ENCODE peak calls at places on chromosomes 5 and 9, in six cellular contexts. One of them, this sample, is unnamed.

GRCh38 chr9:95087659-95088242 is 229.8 kb downstream of the FANCC start:
- DNase-seq in HFF-Myc: no peak
- DNase-seq in fibroblast of pulmonary artery: no peak
- DNase-seq in AG10803: no peak
- DNase-seq in thyroid gland: peak; percentile 93
- DNase-seq in cardiac muscle cell: no peak
- DNase-seq in this sample: no peak

GRCh38 chr5:132011561-132012384 is at the start of gene ACSL6:
- DNase-seq in fibroblast of pulmonary artery: no peak
- DNase-seq in cardiac muscle cell: no peak
- DNase-seq in AG10803: no peak
- DNase-seq in HFF-Myc: no peak
- DNase-seq in thyroid gland: peak; percentile 37
- DNase-seq in this sample: no peak

GRCh38 chr5:11182441-11183080 is 421.5 kb upstream of the DAP start:
- DNase-seq in HFF-Myc: peak; percentile 16
- DNase-seq in AG10803: peak; percentile 50
- DNase-seq in cardiac muscle cell: peak; percentile 11
- DNase-seq in thyroid gland: no peak
- DNase-seq in fibroblast of pulmonary artery: peak; percentile 31
- DNase-seq in this sample: peak; percentile 39

GRCh38 chr9:35891649-35892048 is 14.4 kb upstream of the HRCT1 start:
- DNase-seq in HFF-Myc: no peak
- DNase-seq in fibroblast of pulmonary artery: no peak
- DNase-seq in cardiac muscle cell: peak; percentile 45
- DNase-seq in thyroid gland: no peak
- DNase-seq in AG10803: peak; percentile 36
- DNase-seq in this sample: no peak

GRCh38 chr5:77558266-77558665 is 66.2 kb upstream of the WDR41 start:
- DNase-seq in cardiac muscle cell: no peak
- DNase-seq in HFF-Myc: no peak
- DNase-seq in thyroid gland: no peak
- DNase-seq in fibroblast of pulmonary artery: no peak
- DNase-seq in AG10803: no peak
- DNase-seq in this sample: no peak

GRCh38 chr5:90967443-90967842 is 408.8 kb downstream of the ADGRV1 start:
- DNase-seq in fibroblast of pulmonary artery: peak; percentile 52
- DNase-seq in HFF-Myc: no peak
- DNase-seq in cardiac muscle cell: peak; percentile 27
- DNase-seq in thyroid gland: no peak
- DNase-seq in AG10803: no peak
- DNase-seq in this sample: no peak

GRCh38 chr9:113808391-113809191 is 67.5 kb upstream of the ZNF618 start:
- DNase-seq in AG10803: peak; percentile 84
- DNase-seq in thyroid gland: peak; percentile 7
- DNase-seq in cardiac muscle cell: peak; percentile 91
- DNase-seq in fibroblast of pulmonary artery: peak; percentile 89
- DNase-seq in HFF-Myc: peak; percentile 20
- DNase-seq in this sample: peak; percentile 92

GRCh38 chr5:79181419-79182022 is 54.4 kb upstream of the JMY start:
- DNase-seq in thyroid gland: no peak
- DNase-seq in cardiac muscle cell: peak; percentile 65
- DNase-seq in fibroblast of pulmonary artery: peak; percentile 75
- DNase-seq in HFF-Myc: no peak
- DNase-seq in AG10803: peak; percentile 61
- DNase-seq in this sample: no peak

GRCh38 chr5:32100230-32100629 is 73.9 kb downstream of the GOLPH3 start:
- DNase-seq in thyroid gland: no peak
- DNase-seq in cardiac muscle cell: peak; percentile 16
- DNase-seq in fibroblast of pulmonary artery: no peak
- DNase-seq in HFF-Myc: no peak
- DNase-seq in AG10803: peak; percentile 48
- DNase-seq in this sample: no peak

GRCh38 chr9:127962278-127962677 is 18.5 kb downstream of the EEIG1 start:
- DNase-seq in HFF-Myc: no peak
- DNase-seq in AG10803: no peak
- DNase-seq in thyroid gland: no peak
- DNase-seq in cardiac muscle cell: no peak
- DNase-seq in fibroblast of pulmonary artery: no peak
- DNase-seq in this sample: no peak

GRCh38 chr5:102666164-102666951 is 88.7 kb upstream of the PAM start:
- DNase-seq in thyroid gland: no peak
- DNase-seq in fibroblast of pulmonary artery: no peak
- DNase-seq in HFF-Myc: peak; percentile 73
- DNase-seq in AG10803: peak; percentile 75
- DNase-seq in cardiac muscle cell: peak; percentile 3
- DNase-seq in this sample: peak; percentile 42

GRCh38 chr9:89604463-89605180 is at the start of gene GADD45G:
- DNase-seq in AG10803: peak; percentile 54
- DNase-seq in cardiac muscle cell: peak; percentile 87
- DNase-seq in thyroid gland: peak; percentile 95
- DNase-seq in fibroblast of pulmonary artery: peak; percentile 84
- DNase-seq in HFF-Myc: peak; percentile 30
- DNase-seq in this sample: peak; percentile 78

GRCh38 chr5:96721351-96721970 is 59.3 kb downstream of the CAST start:
- DNase-seq in thyroid gland: peak; percentile 65
- DNase-seq in AG10803: peak; percentile 71
- DNase-seq in fibroblast of pulmonary artery: peak; percentile 56
- DNase-seq in HFF-Myc: no peak
- DNase-seq in cardiac muscle cell: peak; percentile 42
- DNase-seq in this sample: peak; percentile 53

GRCh38 chr9:132000659-132001058 is 79.0 kb downstream of the MED27 start:
- DNase-seq in fibroblast of pulmonary artery: no peak
- DNase-seq in cardiac muscle cell: no peak
- DNase-seq in thyroid gland: no peak
- DNase-seq in HFF-Myc: no peak
- DNase-seq in AG10803: no peak
- DNase-seq in this sample: no peak

GRCh38 chr5:14714706-14715105 is 50.2 kb downstream of the OTULIN start:
- DNase-seq in thyroid gland: no peak
- DNase-seq in fibroblast of pulmonary artery: no peak
- DNase-seq in cardiac muscle cell: no peak
- DNase-seq in AG10803: no peak
- DNase-seq in HFF-Myc: no peak
- DNase-seq in this sample: no peak

GRCh38 chr5:43155394-43156096 is 34.8 kb downstream of the ZNF131 start:
- DNase-seq in AG10803: no peak
- DNase-seq in thyroid gland: no peak
- DNase-seq in fibroblast of pulmonary artery: no peak
- DNase-seq in cardiac muscle cell: no peak
- DNase-seq in HFF-Myc: no peak
- DNase-seq in this sample: no peak

GRCh38 chr5:18325431-18325830 is 691.2 kb downstream of the TAF11L14 start:
- DNase-seq in fibroblast of pulmonary artery: no peak
- DNase-seq in thyroid gland: no peak
- DNase-seq in cardiac muscle cell: no peak
- DNase-seq in AG10803: no peak
- DNase-seq in HFF-Myc: no peak
- DNase-seq in this sample: no peak

GRCh38 chr9:109901191-109901590 is 121.2 kb downstream of the PALM2AKAP2 start:
- DNase-seq in cardiac muscle cell: peak; percentile 53
- DNase-seq in AG10803: peak; percentile 82
- DNase-seq in fibroblast of pulmonary artery: peak; percentile 72
- DNase-seq in thyroid gland: no peak
- DNase-seq in HFF-Myc: no peak
- DNase-seq in this sample: peak; percentile 58

GRCh38 chr5:51684794-51685355 is 301.6 kb downstream of the ISL1 start:
- DNase-seq in AG10803: no peak
- DNase-seq in thyroid gland: no peak
- DNase-seq in cardiac muscle cell: no peak
- DNase-seq in HFF-Myc: no peak
- DNase-seq in fibroblast of pulmonary artery: peak; percentile 1
- DNase-seq in this sample: no peak

GRCh38 chr5:148790545-148791333 is 35.7 kb upstream of the ADRB2 start:
- DNase-seq in AG10803: no peak
- DNase-seq in thyroid gland: no peak
- DNase-seq in fibroblast of pulmonary artery: no peak
- DNase-seq in HFF-Myc: no peak
- DNase-seq in cardiac muscle cell: no peak
- DNase-seq in this sample: no peak

GRCh38 chr9:134053401-134053871 is 14.4 kb downstream of the BRD3 start:
- DNase-seq in AG10803: no peak
- DNase-seq in fibroblast of pulmonary artery: no peak
- DNase-seq in HFF-Myc: no peak
- DNase-seq in thyroid gland: peak; percentile 78
- DNase-seq in cardiac muscle cell: no peak
- DNase-seq in this sample: no peak

GRCh38 chr5:141477815-141478214 is 2.0 kb downstream of the PCDHGC3 start:
- DNase-seq in fibroblast of pulmonary artery: peak; percentile 20
- DNase-seq in AG10803: no peak
- DNase-seq in thyroid gland: no peak
- DNase-seq in HFF-Myc: no peak
- DNase-seq in cardiac muscle cell: no peak
- DNase-seq in this sample: no peak
- H3K4me3 ChIP-seq in fibroblast of pulmonary artery: peak overlapping the region; percentile 74
- H3K4me3 ChIP-seq in AG10803: peak overlapping the region; percentile 91
- H3K4me3 ChIP-seq in thyroid gland: no peak overlapping the region
- H3K4me3 ChIP-seq in HFF-Myc: peak overlapping the region; percentile 58
- H3K4me3 ChIP-seq in cardiac muscle cell: no peak overlapping the region
- H3K4me3 ChIP-seq in this sample: peak overlapping the region; percentile 93

DNA sequence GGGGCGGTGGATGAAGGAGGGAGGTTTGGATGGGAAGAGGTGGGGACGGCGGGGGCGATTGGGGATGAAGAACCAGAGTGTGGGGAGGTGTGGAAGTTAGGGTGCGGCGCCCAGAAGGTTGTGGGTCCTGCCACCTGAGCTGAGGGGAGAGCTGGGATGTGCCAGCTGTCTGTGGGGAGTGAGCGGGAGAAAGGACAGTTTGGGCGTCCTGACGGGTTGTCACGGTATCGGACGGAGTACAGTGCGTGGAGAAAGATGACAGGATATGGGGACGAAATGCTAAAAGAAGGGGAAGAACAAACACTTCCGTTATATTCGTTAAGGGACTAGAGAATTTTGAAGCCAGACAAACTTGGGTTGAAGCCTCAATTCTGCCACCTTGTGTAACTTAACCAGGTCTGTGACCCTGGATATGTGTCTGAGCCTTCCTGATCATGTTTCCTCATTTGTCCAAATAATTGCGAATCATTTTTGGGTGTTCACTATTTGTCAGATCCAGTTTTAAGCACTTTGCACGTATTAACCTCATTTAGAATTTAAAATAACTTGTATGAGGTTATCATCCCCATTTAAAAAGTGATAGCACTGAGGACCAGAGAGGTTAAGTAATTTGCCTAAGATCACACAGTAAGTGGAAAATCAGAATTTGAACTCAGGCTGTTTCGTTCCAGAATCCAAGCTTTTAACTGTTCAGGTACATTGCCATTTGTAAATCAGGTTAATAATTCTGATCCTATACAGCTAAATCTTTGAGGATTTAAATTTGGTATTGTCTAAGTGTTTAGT is 689 bp downstream of the CNTRL start:
- DNase-seq in thyroid gland: no peak
- DNase-seq in fibroblast of pulmonary artery: no peak
- DNase-seq in AG10803: peak; percentile 26
- DNase-seq in cardiac muscle cell: no peak
- DNase-seq in HFF-Myc: peak; percentile 15
- DNase-seq in this sample: peak; percentile 34
- TF ChIP-seq CTCF in thyroid gland: no peak
- TF ChIP-seq CTCF in fibroblast of pulmonary artery: no peak
- TF ChIP-seq CTCF in AG10803: no peak
- TF ChIP-seq CTCF in cardiac muscle cell: no peak
- TF ChIP-seq CTCF in HFF-Myc: no peak
- TF ChIP-seq CTCF in this sample: no peak

DNA sequence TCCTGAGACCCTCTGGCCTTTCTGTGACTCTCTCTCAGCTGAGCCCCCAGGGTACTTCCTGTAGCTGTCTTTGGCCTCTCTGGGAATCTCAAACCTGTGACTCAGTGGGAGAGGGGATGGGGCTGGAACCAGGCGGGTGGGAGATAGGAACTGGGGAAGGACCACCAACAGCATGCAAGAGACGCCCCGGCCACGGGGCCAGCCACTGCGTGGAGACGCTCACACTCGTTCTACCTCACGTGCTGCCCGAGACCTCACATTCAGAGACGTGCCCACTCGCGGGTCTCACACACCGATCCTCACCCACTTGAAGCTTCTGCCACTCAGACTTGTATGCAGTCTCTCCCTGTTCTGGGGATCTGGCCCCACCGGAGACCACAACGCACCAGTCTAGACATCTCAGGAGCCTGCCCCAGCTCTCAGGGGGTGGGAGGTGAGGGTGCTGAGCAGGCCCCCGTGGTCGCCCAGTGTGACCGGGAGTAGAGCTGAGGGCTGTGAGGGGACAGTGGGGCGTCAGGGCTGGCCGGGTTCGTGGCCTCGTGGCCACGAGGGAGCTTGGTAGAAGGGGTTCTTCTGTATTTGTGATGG is 13.8 kb downstream of the GPRIN1 start:
- DNase-seq in thyroid gland: no peak
- DNase-seq in fibroblast of pulmonary artery: no peak
- DNase-seq in HFF-Myc: no peak
- DNase-seq in cardiac muscle cell: no peak
- DNase-seq in AG10803: no peak
- DNase-seq in this sample: no peak
- H3K4me3 ChIP-seq in thyroid gland: no peak overlapping the region
- H3K4me3 ChIP-seq in fibroblast of pulmonary artery: no peak overlapping the region
- H3K4me3 ChIP-seq in HFF-Myc: no peak overlapping the region
- H3K4me3 ChIP-seq in cardiac muscle cell: no peak overlapping the region
- H3K4me3 ChIP-seq in AG10803: no peak overlapping the region
- H3K4me3 ChIP-seq in this sample: no peak overlapping the region

GRCh38 chr5:2608391-2608790 is 143.1 kb downstream of the IRX2 start:
- DNase-seq in HFF-Myc: no peak
- DNase-seq in fibroblast of pulmonary artery: no peak
- DNase-seq in cardiac muscle cell: no peak
- DNase-seq in AG10803: no peak
- DNase-seq in thyroid gland: no peak
- DNase-seq in this sample: no peak

GRCh38 chr5:2602451-2603045 is 148.9 kb downstream of the IRX2 start:
- DNase-seq in thyroid gland: no peak
- DNase-seq in fibroblast of pulmonary artery: peak; percentile 1
- DNase-seq in cardiac muscle cell: no peak
- DNase-seq in AG10803: no peak
- DNase-seq in HFF-Myc: no peak
- DNase-seq in this sample: no peak

GRCh38 chr5:2598503-2598902 is 153.0 kb downstream of the IRX2 start:
- DNase-seq in thyroid gland: no peak
- DNase-seq in cardiac muscle cell: no peak
- DNase-seq in AG10803: no peak
- DNase-seq in fibroblast of pulmonary artery: no peak
- DNase-seq in HFF-Myc: no peak
- DNase-seq in this sample: no peak

GRCh38 chr5:2607622-2608021 is 143.9 kb downstream of the IRX2 start:
- DNase-seq in thyroid gland: no peak
- DNase-seq in fibroblast of pulmonary artery: no peak
- DNase-seq in AG10803: no peak
- DNase-seq in cardiac muscle cell: no peak
- DNase-seq in HFF-Myc: no peak
- DNase-seq in this sample: no peak

DNA sequence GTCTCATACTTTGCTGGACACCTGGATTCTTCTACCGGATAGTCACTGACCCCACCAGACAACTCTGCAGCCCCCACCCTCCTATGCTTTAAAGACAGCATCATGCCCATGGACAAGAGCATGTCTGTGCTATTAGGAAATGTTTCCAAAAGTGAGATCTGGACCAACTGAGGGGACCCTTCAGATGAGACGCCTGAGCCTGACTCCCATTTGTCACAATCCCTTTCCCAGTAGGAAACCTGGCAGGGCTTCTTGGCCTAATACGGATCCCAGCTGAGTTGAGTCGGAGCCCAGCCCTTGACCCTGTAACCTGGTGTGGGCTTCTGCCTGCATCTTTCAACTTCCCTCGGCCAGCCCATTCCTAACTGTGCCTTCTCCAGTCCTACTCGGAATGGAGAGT is 148.3 kb downstream of the IRX2 start:
- DNase-seq in HFF-Myc: no peak
- DNase-seq in thyroid gland: no peak
- DNase-seq in fibroblast of pulmonary artery: no peak
- DNase-seq in cardiac muscle cell: no peak
- DNase-seq in AG10803: no peak
- DNase-seq in this sample: no peak
- TF ChIP-seq CTCF in HFF-Myc: no peak
- TF ChIP-seq CTCF in thyroid gland: no peak
- TF ChIP-seq CTCF in fibroblast of pulmonary artery: no peak
- TF ChIP-seq CTCF in cardiac muscle cell: no peak
- TF ChIP-seq CTCF in AG10803: no peak
- TF ChIP-seq CTCF in this sample: no peak